ENCODE peak calls at places on chromosome 18, in nine cellular contexts. One of them, this sample, is unnamed.

GRCh38 chr18:23887493-23887892 is 127.1 kb upstream of the TTC39C start:
- DNase-seq in K562: no peak
- DNase-seq in GM12878: no peak
- DNase-seq in Panc1: no peak
- DNase-seq in HCT116: no peak
- DNase-seq in A549: no peak
- DNase-seq in SK-N-SH: peak
- DNase-seq in HepG2: no peak
- DNase-seq in GM23338: no peak
- DNase-seq in this sample: no peak

GRCh38 chr18:35507623-35508022 is 9.9 kb upstream of the INO80C start:
- DNase-seq in K562: no peak
- DNase-seq in GM12878: no peak
- DNase-seq in Panc1: no peak
- DNase-seq in HCT116: no peak
- DNase-seq in A549: no peak
- DNase-seq in SK-N-SH: no peak
- DNase-seq in HepG2: peak
- DNase-seq in GM23338: no peak
- DNase-seq in this sample: no peak

GRCh38 chr18:23134780-23135678 is at the start of gene CABLES1:
- DNase-seq in K562: peak
- DNase-seq in GM12878: no peak
- DNase-seq in Panc1: no peak
- DNase-seq in HCT116: no peak
- DNase-seq in A549: peak
- DNase-seq in SK-N-SH: peak
- DNase-seq in HepG2: peak
- DNase-seq in GM23338: peak
- DNase-seq in this sample: peak

GRCh38 chr18:70414315-70414714 is 125.5 kb downstream of the SOCS6 start:
- DNase-seq in K562: no peak
- DNase-seq in GM12878: no peak
- DNase-seq in Panc1: no peak
- DNase-seq in HCT116: no peak
- DNase-seq in A549: no peak
- DNase-seq in SK-N-SH: no peak
- DNase-seq in HepG2: no peak
- DNase-seq in GM23338: no peak
- DNase-seq in this sample: no peak

GRCh38 chr18:68735498-68736343 is 20.8 kb upstream of the TMX3 start:
- DNase-seq in K562: peak
- DNase-seq in GM12878: no peak
- DNase-seq in Panc1: peak
- DNase-seq in HCT116: peak
- DNase-seq in A549: peak
- DNase-seq in SK-N-SH: peak
- DNase-seq in HepG2: peak
- DNase-seq in GM23338: peak
- DNase-seq in this sample: peak

GRCh38 chr18:76323891-76324290 is 171.2 kb downstream of the ZNF516 start:
- DNase-seq in K562: no peak
- DNase-seq in GM12878: no peak
- DNase-seq in Panc1: no peak
- DNase-seq in HCT116: no peak
- DNase-seq in A549: no peak
- DNase-seq in SK-N-SH: no peak
- DNase-seq in HepG2: no peak
- DNase-seq in GM23338: no peak
- DNase-seq in this sample: no peak

GRCh38 chr18:48855422-48856377 is 95.1 kb downstream of the SMAD7 start:
- DNase-seq in K562: no peak
- DNase-seq in GM12878: no peak
- DNase-seq in Panc1: no peak
- DNase-seq in HCT116: no peak
- DNase-seq in A549: no peak
- DNase-seq in SK-N-SH: no peak
- DNase-seq in HepG2: no peak
- DNase-seq in GM23338: no peak
- DNase-seq in this sample: no peak

GRCh38 chr18:22683196-22683676 is 249.9 kb upstream of the RBBP8 start:
- DNase-seq in K562: no peak
- DNase-seq in GM12878: no peak
- DNase-seq in Panc1: no peak
- DNase-seq in HCT116: no peak
- DNase-seq in A549: peak
- DNase-seq in SK-N-SH: no peak
- DNase-seq in HepG2: peak
- DNase-seq in GM23338: no peak
- DNase-seq in this sample: no peak

GRCh38 chr18:68489018-68489792 is 225.7 kb downstream of the TMX3 start:
- DNase-seq in K562: no peak
- DNase-seq in GM12878: no peak
- DNase-seq in Panc1: no peak
- DNase-seq in HCT116: no peak
- DNase-seq in A549: no peak
- DNase-seq in SK-N-SH: no peak
- DNase-seq in HepG2: no peak
- DNase-seq in GM23338: peak
- DNase-seq in this sample: no peak

GRCh38 chr18:69898241-69898861 is 49.3 kb downstream of the CD226 start:
- DNase-seq in K562: no peak
- DNase-seq in GM12878: no peak
- DNase-seq in Panc1: no peak
- DNase-seq in HCT116: no peak
- DNase-seq in A549: no peak
- DNase-seq in SK-N-SH: no peak
- DNase-seq in HepG2: peak
- DNase-seq in GM23338: no peak
- DNase-seq in this sample: peak

GRCh38 chr18:25862881-25863600 is 227.4 kb downstream of the SS18 start:
- DNase-seq in K562: no peak
- DNase-seq in GM12878: no peak
- DNase-seq in Panc1: no peak
- DNase-seq in HCT116: no peak
- DNase-seq in A549: no peak
- DNase-seq in SK-N-SH: no peak
- DNase-seq in HepG2: no peak
- DNase-seq in GM23338: no peak
- DNase-seq in this sample: no peak

GRCh38 chr18:22999212-22999611 is 66.1 kb downstream of the RBBP8 start:
- DNase-seq in K562: no peak
- DNase-seq in GM12878: no peak
- DNase-seq in Panc1: no peak
- DNase-seq in HCT116: no peak
- DNase-seq in A549: no peak
- DNase-seq in SK-N-SH: no peak
- DNase-seq in HepG2: no peak
- DNase-seq in GM23338: no peak
- DNase-seq in this sample: no peak

GRCh38 chr18:67281746-67282145 is 234.8 kb downstream of the DSEL start:
- DNase-seq in K562: no peak
- DNase-seq in GM12878: no peak
- DNase-seq in Panc1: no peak
- DNase-seq in HCT116: no peak
- DNase-seq in A549: no peak
- DNase-seq in SK-N-SH: no peak
- DNase-seq in HepG2: no peak
- DNase-seq in GM23338: no peak
- DNase-seq in this sample: no peak

GRCh38 chr18:5461056-5461455 is 82.7 kb downstream of the EPB41L3 start:
- DNase-seq in K562: no peak
- DNase-seq in GM12878: no peak
- DNase-seq in Panc1: no peak
- DNase-seq in HCT116: no peak
- DNase-seq in A549: no peak
- DNase-seq in SK-N-SH: no peak
- DNase-seq in HepG2: no peak
- DNase-seq in GM23338: no peak
- DNase-seq in this sample: no peak

GRCh38 chr18:77207540-77207939 is 42.1 kb upstream of the GALR1 start:
- DNase-seq in K562: no peak
- DNase-seq in GM12878: no peak
- DNase-seq in Panc1: no peak
- DNase-seq in HCT116: peak
- DNase-seq in A549: peak
- DNase-seq in SK-N-SH: peak
- DNase-seq in HepG2: peak
- DNase-seq in GM23338: peak
- DNase-seq in this sample: peak

GRCh38 chr18:5197032-5197434 is at the start of gene AKAIN1:
- DNase-seq in K562: peak
- DNase-seq in GM12878: no peak
- DNase-seq in Panc1: no peak
- DNase-seq in HCT116: no peak
- DNase-seq in A549: peak
- DNase-seq in SK-N-SH: peak
- DNase-seq in HepG2: peak
- DNase-seq in GM23338: peak
- DNase-seq in this sample: no peak

GRCh38 chr18:33014060-33014796 is 241.4 kb upstream of the KLHL14 start:
- DNase-seq in K562: no peak
- DNase-seq in GM12878: no peak
- DNase-seq in Panc1: no peak
- DNase-seq in HCT116: no peak
- DNase-seq in A549: no peak
- DNase-seq in SK-N-SH: no peak
- DNase-seq in HepG2: peak
- DNase-seq in GM23338: no peak
- DNase-seq in this sample: no peak

DNA sequence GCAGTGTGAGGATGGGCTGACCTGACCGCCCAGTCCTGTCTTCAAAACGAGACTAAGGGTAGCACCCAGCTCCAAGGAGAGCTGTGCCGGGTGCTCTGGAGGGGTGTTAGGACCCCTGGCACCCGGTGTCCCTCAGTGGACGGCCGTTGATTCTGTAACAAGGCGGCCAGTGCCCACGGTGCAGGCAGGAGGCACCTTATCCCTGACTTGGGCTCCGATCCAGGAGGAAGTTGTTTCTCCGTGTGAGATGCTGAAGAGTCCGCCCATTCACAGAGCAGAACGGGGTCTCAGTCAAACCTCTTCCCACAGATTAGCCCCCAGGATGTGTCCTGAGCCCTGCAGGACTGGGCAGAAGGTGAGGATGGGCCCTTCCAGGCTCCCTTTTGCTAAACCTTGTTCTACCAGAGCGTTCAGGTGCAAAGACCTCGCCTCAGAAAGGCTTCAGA is 123.0 kb downstream of the NFATC1 start:
- DNase-seq in K562: no peak
- DNase-seq in GM12878: no peak
- DNase-seq in Panc1: no peak
- DNase-seq in HCT116: no peak
- DNase-seq in A549: no peak
- DNase-seq in SK-N-SH: no peak
- DNase-seq in HepG2: no peak
- DNase-seq in GM23338: no peak
- DNase-seq in this sample: no peak
- TF ChIP-seq REST in K562: no peak
- TF ChIP-seq REST in GM12878: no peak
- TF ChIP-seq REST in Panc1: no peak
- TF ChIP-seq REST in HCT116: no peak
- TF ChIP-seq REST in A549: no peak
- TF ChIP-seq REST in SK-N-SH: no peak
- TF ChIP-seq REST in HepG2: no peak
- TF ChIP-seq REST in GM23338: no peak
- TF ChIP-seq REST in this sample: no peak

GRCh38 chr18:45672637-45673036 is 51.3 kb upstream of the SLC14A1 start:
- DNase-seq in K562: no peak
- DNase-seq in GM12878: no peak
- DNase-seq in Panc1: no peak
- DNase-seq in HCT116: no peak
- DNase-seq in A549: no peak
- DNase-seq in SK-N-SH: no peak
- DNase-seq in HepG2: no peak
- DNase-seq in GM23338: no peak
- DNase-seq in this sample: no peak
- TF ChIP-seq CTCF in K562: no peak
- TF ChIP-seq CTCF in GM12878: no peak
- TF ChIP-seq CTCF in Panc1: no peak
- TF ChIP-seq CTCF in HCT116: no peak
- TF ChIP-seq CTCF in A549: no peak
- TF ChIP-seq CTCF in SK-N-SH: no peak
- TF ChIP-seq CTCF in HepG2: no peak
- TF ChIP-seq CTCF in GM23338: no peak
- TF ChIP-seq CTCF in this sample: no peak

DNA sequence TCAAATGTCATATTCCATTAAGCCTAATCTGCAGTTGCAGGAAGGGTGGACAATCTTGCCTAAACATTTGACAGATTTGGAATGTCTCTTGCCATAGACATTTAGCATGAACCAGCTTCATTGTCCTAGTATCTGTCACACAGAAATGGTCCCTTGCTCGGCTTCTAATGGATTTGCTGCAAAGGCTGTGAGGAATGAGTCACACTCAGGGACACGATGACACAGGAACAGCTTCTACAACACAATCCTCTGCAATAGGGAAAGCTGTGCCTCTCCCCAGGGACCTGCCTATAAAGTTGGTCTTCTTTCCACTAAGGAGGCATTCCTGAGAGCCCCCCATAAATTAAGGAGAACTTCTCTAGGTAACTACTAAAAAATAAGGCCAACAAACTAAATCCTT is 155.1 kb upstream of the L3MBTL4 start:
- DNase-seq in K562: no peak
- DNase-seq in GM12878: no peak
- DNase-seq in Panc1: no peak
- DNase-seq in HCT116: no peak
- DNase-seq in A549: no peak
- DNase-seq in SK-N-SH: no peak
- DNase-seq in HepG2: no peak
- DNase-seq in GM23338: no peak
- DNase-seq in this sample: no peak
- TF ChIP-seq REST in K562: no peak
- TF ChIP-seq REST in GM12878: no peak
- TF ChIP-seq REST in Panc1: no peak
- TF ChIP-seq REST in HCT116: no peak
- TF ChIP-seq REST in A549: no peak
- TF ChIP-seq REST in SK-N-SH: no peak
- TF ChIP-seq REST in HepG2: no peak
- TF ChIP-seq REST in GM23338: no peak
- TF ChIP-seq REST in this sample: no peak

GRCh38 chr18:3481696-3482210 is 31.8 kb downstream of the TGIF1 start:
- DNase-seq in K562: peak
- DNase-seq in GM12878: no peak
- DNase-seq in Panc1: no peak
- DNase-seq in HCT116: peak
- DNase-seq in A549: peak
- DNase-seq in SK-N-SH: peak
- DNase-seq in HepG2: peak
- DNase-seq in GM23338: peak
- DNase-seq in this sample: no peak
- TF ChIP-seq CTCF in K562: peak
- TF ChIP-seq CTCF in GM12878: peak
- TF ChIP-seq CTCF in Panc1: peak
- TF ChIP-seq CTCF in HCT116: peak
- TF ChIP-seq CTCF in A549: peak
- TF ChIP-seq CTCF in SK-N-SH: peak
- TF ChIP-seq CTCF in HepG2: peak
- TF ChIP-seq CTCF in GM23338: peak
- TF ChIP-seq CTCF in this sample: peak

GRCh38 chr18:61127714-61128485 is 205.3 kb upstream of the CDH20 start:
- DNase-seq in K562: no peak
- DNase-seq in GM12878: no peak
- DNase-seq in Panc1: no peak
- DNase-seq in HCT116: no peak
- DNase-seq in A549: no peak
- DNase-seq in SK-N-SH: no peak
- DNase-seq in HepG2: no peak
- DNase-seq in GM23338: peak
- DNase-seq in this sample: no peak
- TF ChIP-seq REST in K562: no peak
- TF ChIP-seq REST in GM12878: no peak
- TF ChIP-seq REST in Panc1: no peak
- TF ChIP-seq REST in HCT116: no peak
- TF ChIP-seq REST in A549: no peak
- TF ChIP-seq REST in SK-N-SH: no peak
- TF ChIP-seq REST in HepG2: no peak
- TF ChIP-seq REST in GM23338: no peak
- TF ChIP-seq REST in this sample: no peak